ENCODE peak calls at places on chromosome 19, in eight cellular contexts. I is NCI-H526 treated with DMSO at 0.1 percent for 48 hours, W is T-helper 17 cell, A is left colon, B is cardiac fibroblast, O is brain pericyte, E is germinal center, C is WTC11. Y is an unnamed sample.

GRCh38 chr19:42311612-42312160 is 1.4 kb upstream of the TMEM145 start:
- DNase-seq in W (no peak), I (no peak), E (no peak), C (peak; percentile 54), B (no peak), O (no peak), A (no peak), Y (no peak)

GRCh38 chr19:4993683-4994082 is 24.8 kb downstream of the KDM4B start:
- DNase-seq in B (no peak), A (no peak), I (no peak), W (no peak), C (no peak), E (no peak), O (no peak), Y (no peak)

GRCh38 chr19:14563989-14564650 is 7.7 kb downstream of the NDUFB7 start:
- DNase-seq in A (no peak), O (no peak), I (no peak), B (peak; percentile 21), E (peak; percentile 63), C (peak; percentile 98), W (no peak), Y (no peak)

GRCh38 chr19:38667552-38668205 is 20.2 kb downstream of the ACTN4 start:
- DNase-seq in O (no peak), E (peak; percentile 67), C (no peak), A (no peak), B (no peak), W (no peak), I (no peak), Y (peak; percentile 62)

GRCh38 chr19:839146-839872 is 1.5 kb upstream of the PRTN3 start:
- DNase-seq in W (no peak), A (no peak), B (no peak), I (no peak), E (no peak), O (no peak), C (no peak), Y (no peak)

GRCh38 chr19:33806434-33806881 is 9.8 kb downstream of the KCTD15 start:
- DNase-seq in I (no peak), W (no peak), O (no peak), A (peak; percentile 77), B (no peak), C (no peak), E (no peak), Y (no peak)

GRCh38 chr19:18895038-18895827 is 725 bp downstream of the CERS1 start:
- DNase-seq in C (peak; percentile 78), O (no peak), B (peak; percentile 33), W (no peak), A (no peak), E (peak; percentile 35), I (no peak), Y (peak; percentile 59)

GRCh38 chr19:49447485-49448431 is 3.9 kb downstream of the PIH1D1 start:
- DNase-seq in B (peak; percentile 41), O (no peak), I (no peak), W (no peak), E (peak; percentile 40), C (peak; percentile 91), A (no peak), Y (no peak)

GRCh38 chr19:5893907-5894703 is 9.5 kb downstream of the NDUFA11 start:
- DNase-seq in O (no peak), E (no peak), W (no peak), I (no peak), B (no peak), A (no peak), C (no peak), Y (no peak)

GRCh38 chr19:45828945-45829344 is 13.8 kb upstream of the RSPH6A start:
- DNase-seq in W (no peak), A (no peak), B (no peak), O (no peak), C (no peak), I (no peak), E (no peak), Y (no peak)

GRCh38 chr19:51441410-51442390 is 16.6 kb downstream of the SIGLEC8 start:
- DNase-seq in A (no peak), O (no peak), W (peak; percentile 59), C (no peak), B (no peak), I (no peak), E (no peak), Y (no peak)

GRCh38 chr19:35643255-35644205 is 2.0 kb downstream of the ETV2 start:
- DNase-seq in A (peak; percentile 88), E (peak; percentile 90), I (peak; percentile 89), W (peak; percentile 63), O (peak; percentile 69), C (peak; percentile 90), B (peak; percentile 88), Y (peak; percentile 91)

GRCh38 chr19:34645551-34645950 is 31.4 kb downstream of the SCGB2B2 start:
- DNase-seq in I (no peak), C (no peak), O (no peak), B (no peak), W (no peak), A (no peak), E (no peak), Y (no peak)

GRCh38 chr19:46716013-46716671 is 772 bp downstream of the PRKD2 start:
- DNase-seq in I (no peak), C (peak; percentile 63), O (no peak), W (no peak), B (no peak), E (no peak), A (no peak), Y (peak; percentile 54)

GRCh38 chr19:51259348-51260245 is 8.7 kb downstream of the SIGLECL1 start:
- DNase-seq in C (peak; percentile 66), E (peak; percentile 25), B (peak; percentile 51), I (peak; percentile 34), A (no peak), W (no peak), O (no peak), Y (peak; percentile 27)

GRCh38 chr19:55645512-55645881 is 2.0 kb downstream of the ZNF581 start:
- DNase-seq in E (no peak), I (no peak), A (no peak), C (no peak), O (no peak), W (no peak), B (no peak), Y (no peak)

Y was measured in hepatic stellate cell.